ENCODE peak calls at places on chromosomes 5 and 9, in five cellular contexts. P is GM12878, C is HepG2, J is K562, G is H1. K is an unnamed sample.

GRCh38 chr9:129826759-129827158 is 2.8 kb upstream of the TOR1A start:
- DNase-seq in C (no peak), G (no peak), P (no peak), J (no peak), K (no peak)

GRCh38 chr5:6634327-6634713 is 1.1 kb downstream of the SRD5A1 start:
- DNase-seq in C (no peak), J (no peak), P (no peak), G (no peak), K (no peak)

GRCh38 chr5:154729613-154730012 is 25.6 kb upstream of the LARP1 start:
- DNase-seq in P (no peak), J (no peak), G (no peak), C (peak), K (peak)

GRCh38 chr9:131404581-131404980 is 10.7 kb downstream of the PRRC2B start:
- DNase-seq in G (no peak), J (peak), C (no peak), P (no peak), K (no peak)

GRCh38 chr9:97304586-97304985 is 2.9 kb upstream of the CCDC180 start:
- DNase-seq in J (no peak), P (no peak), G (no peak), C (no peak), K (no peak)

GRCh38 chr5:141839015-141839513 is 39.1 kb downstream of the PCDH1 start:
- DNase-seq in C (no peak), G (peak), P (no peak), J (no peak), K (no peak)

GRCh38 chr9:26535146-26535545 is 357.5 kb downstream of the CAAP1 start:
- DNase-seq in J (no peak), C (no peak), G (no peak), P (no peak), K (no peak)

GRCh38 chr9:68704804-68705635 is at the start of gene PIP5K1B:
- DNase-seq in G (peak), C (peak), J (peak), P (no peak), K (peak)

GRCh38 chr9:134736791-134737489 is 95.3 kb downstream of the COL5A1 start:
- DNase-seq in J (no peak), C (no peak), P (no peak), G (no peak), K (no peak)

GRCh38 chr5:170648546-170648945 is 135.0 kb upstream of the GABRP start:
- DNase-seq in G (no peak), J (no peak), C (no peak), P (no peak), K (peak)

GRCh38 chr5:129541648-129542251 is 81.7 kb downstream of the ADAMTS19 start:
- DNase-seq in J (peak), C (peak), G (no peak), P (no peak), K (no peak)

GRCh38 chr5:79685621-79686020 is 4.0 kb upstream of the CMYA5 start:
- DNase-seq in G (no peak), C (no peak), J (no peak), P (no peak), K (no peak)

GRCh38 chr9:69519470-69520240 is 152.5 kb downstream of the APBA1 start:
- DNase-seq in J (no peak), P (no peak), C (peak), G (no peak), K (no peak)

GRCh38 chr9:76419782-76420380 is 25.7 kb upstream of the RFK start:
- DNase-seq in J (peak), G (peak), P (no peak), C (peak), K (peak)

GRCh38 chr9:14111670-14112069 is 202.3 kb downstream of the NFIB start:
- DNase-seq in C (no peak), J (no peak), P (no peak), G (no peak), K (no peak)

GRCh38 chr9:130535818-130536521 is 43.4 kb upstream of the FUBP3 start:
- DNase-seq in J (peak), C (peak), P (no peak), G (no peak), K (no peak)

GRCh38 chr5:45774528-45774927 is 78.3 kb upstream of the HCN1 start:
- DNase-seq in J (no peak), C (no peak), P (no peak), G (no peak), K (no peak)

GRCh38 chr5:128498844-128499455 is 39.1 kb downstream of the FBN2 start:
- DNase-seq in G (no peak), P (no peak), C (no peak), J (no peak), K (peak)

GRCh38 chr9:80707120-80707519 is 982.2 kb downstream of the TLE1 start:
- DNase-seq in C (no peak), G (no peak), J (no peak), P (no peak), K (no peak)

GRCh38 chr9:21974542-21975409 is 19.4 kb downstream of the CDKN2A start:
- DNase-seq in J (no peak), G (peak), C (no peak), P (no peak), K (no peak)

GRCh38 chr5:59832577-59833301 is 60.8 kb downstream of the PDE4D start:
- DNase-seq in J (no peak), G (no peak), P (no peak), C (no peak), K (no peak)

GRCh38 chr5:99029172-99029571 is 100.4 kb upstream of the CHD1 start:
- DNase-seq in J (no peak), P (no peak), G (no peak), C (no peak), K (no peak)

GRCh38 chr5:159211712-159212111 is 2.4 kb upstream of the RNF145 start:
- DNase-seq in C (no peak), J (no peak), G (no peak), P (no peak), K (no peak)

GRCh38 chr9:123419091-123419490 is 63.1 kb downstream of the CRB2 start:
- DNase-seq in J (no peak), G (no peak), P (no peak), C (no peak), K (no peak)

DNA sequence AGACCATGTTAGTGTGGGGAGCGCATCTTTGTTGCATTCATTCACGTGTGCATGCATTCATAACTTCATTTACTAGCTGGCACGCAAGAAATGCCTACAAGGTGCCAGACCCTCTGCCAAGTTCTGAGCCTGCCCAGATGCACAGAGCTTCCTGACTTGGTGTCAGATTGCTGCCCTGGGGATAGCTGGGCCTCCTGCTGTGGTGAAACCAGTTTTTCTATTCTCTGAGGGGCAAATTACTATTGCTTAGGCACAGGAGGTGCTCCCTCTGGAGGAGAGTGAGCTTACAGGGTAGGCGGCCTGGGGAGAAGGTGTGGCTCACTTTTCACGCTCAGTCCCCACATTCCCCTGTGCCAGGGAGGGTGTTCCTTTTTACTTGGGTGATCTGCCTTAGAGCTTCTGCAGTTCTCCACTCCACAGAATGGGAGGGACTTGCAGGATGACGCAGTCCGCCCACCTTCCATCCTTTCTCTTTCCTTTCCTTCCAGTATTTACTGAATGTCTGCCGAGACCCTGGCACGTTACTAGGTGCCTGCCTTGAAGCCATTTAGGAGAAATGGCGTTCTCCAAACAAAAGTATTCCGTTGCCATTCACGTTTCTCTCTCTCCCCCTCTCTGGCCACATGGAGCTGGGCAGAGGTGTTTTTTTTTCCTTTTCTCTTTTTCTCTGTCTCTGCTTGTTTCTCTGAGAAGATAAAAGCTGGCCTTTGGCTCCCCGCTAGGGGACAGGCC is 27.9 kb upstream of the CTNNA1 start:
- DNase-seq in G (peak), P (no peak), C (peak), J (peak), K (peak)
- TF ChIP-seq KDM1A in G (no peak), P (no peak), C (no peak), J (no peak), K (no peak)

GRCh38 chr5:142897328-142897727 is 127.2 kb downstream of the ARHGAP26 start:
- DNase-seq in P (no peak), C (no peak), G (no peak), J (no peak), K (no peak)

GRCh38 chr5:142896325-142897007 is 126.3 kb downstream of the ARHGAP26 start:
- DNase-seq in P (no peak), C (peak), J (no peak), G (no peak), K (no peak)

GRCh38 chr5:142892021-142892420 is 121.8 kb downstream of the ARHGAP26 start:
- DNase-seq in G (no peak), C (no peak), J (no peak), P (no peak), K (no peak)

GRCh38 chr5:142894749-142895148 is 124.6 kb downstream of the ARHGAP26 start:
- DNase-seq in G (no peak), P (no peak), C (peak), J (no peak), K (no peak)

DNA sequence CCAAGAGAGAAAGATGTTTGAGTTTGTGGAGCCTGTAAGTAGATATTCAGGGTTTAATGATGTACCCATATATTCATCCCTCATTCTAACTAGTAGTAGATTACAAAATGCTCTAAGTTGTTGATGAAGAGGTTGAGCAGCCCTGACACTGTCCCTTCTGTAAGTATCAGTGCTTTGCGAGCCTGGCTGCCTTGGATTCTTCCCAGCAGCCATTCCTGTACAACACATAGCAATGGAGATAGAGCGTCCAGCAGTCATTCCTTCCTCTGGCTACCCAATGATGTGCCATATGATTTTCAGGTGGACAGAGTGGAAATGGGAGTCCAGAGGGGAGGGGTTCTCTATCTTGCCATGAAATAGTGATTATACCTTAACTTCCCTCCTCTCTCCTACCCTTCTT is 124.1 kb downstream of the ARHGAP26 start:
- DNase-seq in C (no peak), P (no peak), J (no peak), G (no peak), K (no peak)
- TF ChIP-seq KDM1A in C (no peak), P (no peak), J (no peak), G (no peak), K (no peak)

GRCh38 chr5:175652741-175653663 is 4.9 kb upstream of the HRH2 start:
- DNase-seq in C (no peak), P (no peak), J (no peak), G (no peak), K (no peak)
- TF ChIP-seq KDM1A in C (no peak), P (no peak), J (no peak), G (no peak), K (no peak)

GRCh38 chr5:132099073-132099748 is 25.6 kb downstream of the CSF2 start:
- DNase-seq in P (peak), G (no peak), C (no peak), J (no peak), K (no peak)
- TF ChIP-seq KDM1A in P (no peak), G (no peak), C (no peak), J (no peak), K (no peak)

GRCh38 chr5:150206780-150207115 is 16.9 kb downstream of the SLC6A7 start:
- DNase-seq in G (no peak), C (no peak), J (no peak), P (no peak), K (no peak)

GRCh38 chr5:150206076-150206779 is 16.4 kb downstream of the SLC6A7 start:
- DNase-seq in P (no peak), J (no peak), G (no peak), C (no peak), K (no peak)

GRCh38 chr5:150204588-150204960 is 14.7 kb downstream of the SLC6A7 start:
- DNase-seq in C (no peak), J (no peak), G (no peak), P (no peak), K (no peak)

GRCh38 chr5:150202501-150202900 is 12.6 kb downstream of the SLC6A7 start:
- DNase-seq in C (no peak), J (no peak), P (no peak), G (no peak), K (no peak)

GRCh38 chr5:150203832-150204587 is 14.1 kb downstream of the SLC6A7 start:
- DNase-seq in J (no peak), C (no peak), P (no peak), G (no peak), K (no peak)
- TF ChIP-seq KDM1A in J (no peak), C (no peak), P (no peak), G (no peak), K (no peak)

GRCh38 chr5:109903061-109903460 is 213.3 kb downstream of the MAN2A1 start:
- DNase-seq in C (no peak), P (no peak), J (no peak), G (no peak), K (no peak)

GRCh38 chr5:109900911-109901627 is 211.3 kb downstream of the MAN2A1 start:
- DNase-seq in J (no peak), G (no peak), C (peak), P (no peak), K (peak)

GRCh38 chr5:109900453-109900852 is 210.7 kb downstream of the MAN2A1 start:
- DNase-seq in J (no peak), P (no peak), C (no peak), G (no peak), K (no peak)

GRCh38 chr5:109901628-109901981 is 211.9 kb downstream of the MAN2A1 start:
- DNase-seq in J (no peak), C (no peak), G (no peak), P (no peak), K (no peak)

DNA sequence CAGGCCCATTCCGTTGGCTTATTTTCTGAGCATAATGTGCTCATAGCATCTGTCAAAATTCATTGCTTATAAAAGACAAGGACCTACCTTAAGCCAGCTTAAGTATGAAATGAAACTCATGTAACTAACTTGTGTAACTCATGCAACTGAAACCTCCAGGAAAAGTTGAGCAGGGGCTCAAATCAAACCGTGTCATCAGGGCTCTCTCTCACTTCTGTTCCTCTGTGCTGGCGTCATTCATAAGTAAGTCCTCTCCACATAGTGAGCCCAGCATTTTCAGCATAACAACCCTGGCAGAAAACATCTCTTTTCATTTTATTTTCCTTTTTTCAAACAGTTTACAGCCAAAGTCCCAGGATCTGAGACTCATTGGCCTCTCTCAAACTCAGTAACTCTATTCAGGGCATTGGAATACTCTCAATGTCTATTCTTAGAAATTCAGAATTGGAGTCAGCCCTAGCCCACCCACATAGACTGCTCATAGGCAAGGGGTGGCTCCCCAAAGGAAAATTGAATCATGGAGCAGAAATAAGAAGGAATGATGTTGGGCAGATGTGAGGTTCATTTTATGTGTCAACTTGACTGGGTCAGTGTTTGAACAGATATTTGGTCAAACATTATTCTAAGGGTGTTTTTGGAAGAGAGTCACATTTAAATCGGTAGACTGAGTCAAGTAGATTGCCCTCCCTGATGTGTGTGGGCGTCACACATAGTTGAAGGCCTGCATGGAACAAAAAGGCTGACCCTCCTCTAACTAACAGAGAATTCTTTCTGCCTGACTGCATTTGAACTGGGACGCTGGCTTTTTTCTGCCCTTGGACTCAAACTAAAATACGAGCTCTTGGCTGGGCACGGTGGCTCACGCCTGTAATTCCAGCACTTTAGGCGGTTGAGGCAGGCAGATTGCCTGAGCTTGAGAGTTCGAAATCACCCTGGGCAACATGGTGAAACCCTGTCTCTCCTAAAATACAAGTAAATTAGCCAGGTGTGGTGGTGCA is 209.1 kb downstream of the MAN2A1 start:
- DNase-seq in P (no peak), G (no peak), C (no peak), J (no peak), K (no peak)
- TF ChIP-seq KDM1A in P (no peak), G (no peak), C (no peak), J (no peak), K (no peak)